ENCODE peak calls at places on chromosome 3, in five cellular contexts. A is tibial artery, N is left ventricle myocardium superior, J is T-helper 1 cell, V is GM12865. E is an unnamed sample.

GRCh38 chr3:111739241-111739952 is 119.7 kb upstream of the PHLDB2 start:
- DNase-seq in A (peak), N (peak), J (no peak), V (no peak), E (no peak)

GRCh38 chr3:141575879-141576743 is 89.3 kb downstream of the RASA2 start:
- DNase-seq in V (peak), J (no peak), N (no peak), A (no peak), E (no peak)

GRCh38 chr3:58004972-58005371 is 3.2 kb upstream of the FLNB start:
- DNase-seq in A (no peak), J (no peak), V (no peak), N (no peak), E (no peak)

GRCh38 chr3:47017504-47018268 is 38.2 kb downstream of the NBEAL2 start:
- DNase-seq in A (no peak), J (no peak), V (no peak), N (no peak), E (no peak)

GRCh38 chr3:47961815-47962606 is 54.2 kb downstream of the MAP4 start:
- DNase-seq in N (no peak), J (peak), V (peak), A (no peak), E (peak)

GRCh38 chr3:57110797-57111196 is 50.3 kb downstream of the SPATA12 start:
- DNase-seq in J (no peak), N (no peak), V (no peak), A (no peak), E (no peak)

GRCh38 chr3:22360197-22360596 is 609.2 kb upstream of the ZNF385D start:
- DNase-seq in V (no peak), N (no peak), A (no peak), J (no peak), E (no peak)

GRCh38 chr3:140505256-140505655 is 172.6 kb upstream of the TRIM42 start:
- DNase-seq in N (no peak), A (no peak), J (no peak), V (peak), E (no peak)

GRCh38 chr3:173793963-173794362 is 396.4 kb downstream of the NLGN1 start:
- DNase-seq in A (no peak), V (no peak), N (no peak), J (no peak), E (no peak)

GRCh38 chr3:79976466-79976865 is 208.7 kb upstream of the ROBO1 start:
- DNase-seq in N (no peak), J (no peak), V (no peak), A (no peak), E (no peak)

GRCh38 chr3:127688416-127689265 is 15.9 kb downstream of the ABTB1 start:
- DNase-seq in A (peak), V (no peak), J (no peak), N (no peak), E (no peak)

GRCh38 chr3:178320481-178321352 is 215.5 kb upstream of the KCNMB2 start:
- DNase-seq in A (no peak), J (no peak), V (no peak), N (peak), E (no peak)

GRCh38 chr3:130835483-130835882 is 58.4 kb upstream of the ATP2C1 start:
- DNase-seq in N (no peak), V (no peak), A (no peak), J (no peak), E (no peak)

GRCh38 chr3:197183582-197183981 is 114.8 kb downstream of the DLG1 start:
- DNase-seq in V (no peak), N (no peak), A (no peak), J (no peak), E (no peak)

GRCh38 chr3:120495809-120496208 is 45.0 kb upstream of the FSTL1 start:
- DNase-seq in V (no peak), J (no peak), N (no peak), A (no peak), E (no peak)

GRCh38 chr3:50493086-50493485 is 10.3 kb downstream of the CACNA2D2 start:
- DNase-seq in N (no peak), V (no peak), J (no peak), A (no peak), E (no peak)

GRCh38 chr3:160919942-160920341 is 163.9 kb downstream of the PPM1L start:
- DNase-seq in J (no peak), N (no peak), A (no peak), V (no peak), E (no peak)

GRCh38 chr3:112134335-112135124 is 1.5 kb upstream of the GCSAM start:
- DNase-seq in N (no peak), A (no peak), V (peak), J (no peak), E (no peak)

GRCh38 chr3:140292684-140293083 is 357.7 kb downstream of the CLSTN2 start:
- DNase-seq in A (no peak), J (no peak), V (no peak), N (peak), E (no peak)

GRCh38 chr3:46484388-46484787 is 13.4 kb upstream of the RTP3 start:
- DNase-seq in J (no peak), A (no peak), N (no peak), V (no peak), E (no peak)

GRCh38 chr3:182713743-182714517 is 79.4 kb upstream of the ATP11B start:
- DNase-seq in J (no peak), V (peak), N (no peak), A (no peak), E (no peak)

GRCh38 chr3:156620260-156620659 is 54.1 kb upstream of the TIPARP start:
- DNase-seq in A (no peak), V (peak), J (no peak), N (no peak), E (no peak)

GRCh38 chr3:102532901-102533300 is 98.1 kb downstream of the ZPLD1 start:
- DNase-seq in J (no peak), A (no peak), V (peak), N (no peak), E (no peak)